ENCODE peak calls at places on chromosome 20, in six cellular contexts. C is mesenchymal stem cell, O is mesendoderm, G is IMR-90, T is H9, M is H1. K is an unnamed sample.

GRCh38 chr20:61435823-61436220 is 183.8 kb downstream of the CDH4 start:
- DNase-seq in O (no peak), T (no peak), M (no peak), C (no peak), G (no peak), K (no peak)

GRCh38 chr20:4326194-4327065 is 311.1 kb upstream of the RNF24 start:
- DNase-seq in T (no peak), C (no peak), G (peak), M (no peak), O (no peak), K (no peak)

GRCh38 chr20:45946149-45946970 is 11.9 kb downstream of the PCIF1 start:
- DNase-seq in T (no peak), C (peak), G (no peak), M (no peak), O (no peak), K (no peak)

GRCh38 chr20:4130404-4131189 is 115.2 kb upstream of the RNF24 start:
- DNase-seq in C (peak), O (no peak), M (no peak), T (no peak), G (peak), K (no peak)

GRCh38 chr20:52481443-52481842 is 289.9 kb upstream of the ZFP64 start:
- DNase-seq in T (no peak), G (peak), C (peak), M (no peak), O (no peak), K (no peak)

GRCh38 chr20:20036756-20037155 is 15.5 kb downstream of the CRNKL1 start:
- DNase-seq in O (no peak), M (no peak), T (no peak), G (no peak), C (no peak), K (no peak)

GRCh38 chr20:16475225-16475624 is 98.0 kb downstream of the KIF16B start:
- DNase-seq in T (no peak), M (no peak), C (peak), O (no peak), G (peak), K (no peak)

GRCh38 chr20:911882-912600 is 4.1 kb downstream of the ANGPT4 start:
- DNase-seq in T (peak), G (no peak), O (peak), C (no peak), M (peak), K (no peak)

GRCh38 chr20:23257106-23257761 is 93.4 kb upstream of the NXT1 start:
- DNase-seq in T (no peak), M (peak), C (peak), O (no peak), G (peak), K (no peak)

GRCh38 chr20:35954200-35954906 is at the start of gene SCAND1:
- DNase-seq in C (peak), O (peak), G (peak), T (peak), M (peak), K (peak)

GRCh38 chr20:14569631-14570030 is 232.2 kb upstream of the FLRT3 start:
- DNase-seq in T (no peak), O (no peak), C (no peak), G (no peak), M (no peak), K (no peak)

GRCh38 chr20:6765469-6766058 is 1.9 kb upstream of the BMP2 start:
- DNase-seq in O (peak), T (no peak), C (peak), M (no peak), G (peak), K (peak)

GRCh38 chr20:32537657-32538525 is 47.2 kb downstream of the NOL4L start:
- DNase-seq in M (no peak), O (peak), C (no peak), T (peak), G (no peak), K (no peak)

GRCh38 chr20:46056970-46057855 is 28.2 kb downstream of the SLC12A5 start:
- DNase-seq in G (peak), C (peak), T (peak), O (peak), M (peak), K (peak)

GRCh38 chr20:49187330-49188100 is 619 bp downstream of the STAU1 start:
- DNase-seq in C (peak), T (peak), G (no peak), O (peak), M (no peak), K (peak)

GRCh38 chr20:50357783-50358161 is 152.4 kb upstream of the PTPN1 start:
- DNase-seq in O (no peak), G (no peak), M (no peak), T (no peak), C (no peak), K (no peak)
- H2BK15ac ChIP-seq in O (no peak), G (no peak), M (no peak), T (no peak), C (no peak), K (no peak)

GRCh38 chr20:57320358-57320757 is 9.2 kb upstream of the SPO11 start:
- DNase-seq in T (no peak), C (no peak), O (no peak), G (no peak), M (no peak), K (no peak)

GRCh38 chr20:57317789-57318371 is 11.7 kb upstream of the SPO11 start:
- DNase-seq in G (no peak), M (no peak), C (no peak), T (no peak), O (no peak), K (no peak)

GRCh38 chr20:57317316-57317788 is 12.3 kb upstream of the SPO11 start:
- DNase-seq in C (no peak), G (no peak), M (no peak), O (no peak), T (no peak), K (no peak)

GRCh38 chr20:57321142-57321541 is 8.5 kb upstream of the SPO11 start:
- DNase-seq in G (no peak), O (no peak), T (no peak), M (no peak), C (no peak), K (no peak)

GRCh38 chr20:57319584-57319983 is 10.0 kb upstream of the SPO11 start:
- DNase-seq in M (no peak), O (no peak), T (no peak), G (no peak), C (no peak), K (no peak)
- H2BK15ac ChIP-seq in M (no peak), O (no peak), T (no peak), G (no peak), C (no peak), K (no peak)

GRCh38 chr20:58102744-58103516 is 125.5 kb downstream of the ANKRD60 start:
- DNase-seq in G (no peak), M (no peak), O (no peak), T (no peak), C (no peak), K (no peak)
- H2BK15ac ChIP-seq in G (no peak), M (no peak), O (no peak), T (no peak), C (no peak), K (no peak)

GRCh38 chr20:5710551-5710950 is 39.6 kb upstream of the SHLD1 start:
- DNase-seq in T (no peak), C (no peak), G (no peak), M (no peak), O (no peak), K (no peak)
- H2BK15ac ChIP-seq in T (no peak), C (no peak), G (no peak), M (no peak), O (no peak), K (no peak)

DNA sequence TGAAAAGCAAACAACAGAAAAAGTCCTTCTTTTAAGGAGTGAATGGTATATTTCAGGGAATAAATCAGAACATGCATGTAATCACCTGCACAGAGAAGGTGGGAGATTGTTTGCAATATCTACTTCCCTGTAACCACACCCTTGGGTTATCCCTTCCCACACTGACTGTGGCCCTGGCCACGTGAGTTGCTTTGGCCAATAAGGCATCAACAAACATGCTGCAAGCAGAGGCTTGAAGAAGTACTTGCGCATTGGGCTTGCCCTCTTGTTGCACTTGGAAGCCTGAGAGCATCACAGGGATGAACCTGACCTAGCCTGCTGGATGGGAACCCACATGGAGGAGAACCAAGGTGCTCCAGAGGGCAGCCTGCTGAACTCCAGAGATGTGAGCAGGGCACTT is 208.4 kb downstream of the PTPRT start:
- DNase-seq in G (no peak), O (no peak), M (no peak), T (no peak), C (no peak), K (no peak)
- H2BK15ac ChIP-seq in G (no peak), O (no peak), M (peak), T (no peak), C (no peak), K (no peak)

GRCh38 chr20:37142708-37143107 is 36.4 kb upstream of the RPN2 start:
- DNase-seq in G (peak), T (no peak), O (no peak), C (peak), M (no peak), K (no peak)
- H2BK15ac ChIP-seq in G (no peak), T (no peak), O (no peak), C (no peak), M (no peak), K (no peak)

GRCh38 chr20:44703956-44704488 is 11.1 kb upstream of the CCN5 start:
- DNase-seq in O (no peak), C (no peak), M (no peak), G (no peak), T (no peak), K (no peak)

GRCh38 chr20:44705364-44706094 is 9.6 kb upstream of the CCN5 start:
- DNase-seq in M (no peak), O (no peak), C (no peak), G (no peak), T (no peak), K (no peak)

GRCh38 chr20:44702776-44703175 is 12.4 kb upstream of the CCN5 start:
- DNase-seq in M (no peak), G (peak), T (no peak), C (peak), O (no peak), K (no peak)

GRCh38 chr20:44703183-44703925 is 11.8 kb upstream of the CCN5 start:
- DNase-seq in G (no peak), T (no peak), M (no peak), C (no peak), O (no peak), K (no peak)

DNA sequence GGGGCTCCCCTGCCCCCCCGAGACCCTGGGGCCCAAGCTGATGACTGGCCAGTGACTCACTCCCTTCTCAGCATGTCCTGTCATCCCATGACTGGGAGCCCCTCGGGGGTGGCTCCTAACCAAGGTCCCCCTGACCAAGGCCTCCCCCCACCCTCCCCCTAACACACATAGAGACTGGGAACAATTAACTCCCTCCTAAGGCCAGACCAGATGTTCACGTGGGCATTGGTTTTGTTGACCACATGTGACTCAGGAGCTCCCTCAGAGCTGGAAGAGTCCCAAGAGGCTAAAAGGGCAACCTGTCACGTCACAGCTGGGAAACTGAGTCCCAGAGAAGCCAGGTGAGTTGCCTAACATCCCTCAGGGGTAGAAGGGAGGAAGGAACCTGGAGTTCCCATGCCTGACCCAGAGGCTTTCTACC is 10.6 kb upstream of the CCN5 start:
- DNase-seq in O (no peak), M (no peak), G (peak), T (no peak), C (peak), K (no peak)
- H2BK15ac ChIP-seq in O (no peak), M (no peak), G (peak), T (no peak), C (peak), K (no peak)